ENCODE peak calls at places on chromosomes 7 and 10, in five cellular contexts. N, D, L, E and U are unnamed samples.

GRCh38 chr7:75663302-75663907 is 75.3 kb downstream of the HIP1 start:
- DNase-seq in L (no peak), N (no peak), E (no peak), D (no peak), U (no peak)

GRCh38 chr7:132901241-132901640 is 180.6 kb downstream of the CHCHD3 start:
- DNase-seq in L (no peak), N (no peak), E (peak; percentile 22), D (no peak), U (no peak)

GRCh38 chr10:82826132-82826531 is 951.1 kb downstream of the NRG3 start:
- DNase-seq in E (no peak), N (no peak), D (no peak), L (no peak), U (no peak)

GRCh38 chr10:132058111-132058745 is 7.5 kb upstream of the JAKMIP3 start:
- DNase-seq in L (no peak), E (no peak), D (no peak), N (no peak), U (no peak)

GRCh38 chr7:133477786-133478185 is 224.9 kb downstream of the EXOC4 start:
- DNase-seq in L (no peak), N (no peak), D (no peak), E (no peak), U (no peak)

GRCh38 chr10:74382643-74383042 is 231.6 kb downstream of the ADK start:
- DNase-seq in D (no peak), L (no peak), N (no peak), E (no peak), U (no peak)

GRCh38 chr7:70406419-70407189 is 725.3 kb upstream of the GALNT17 start:
- DNase-seq in D (no peak), E (peak; percentile 80), L (no peak), N (no peak), U (no peak)

GRCh38 chr10:87066178-87066577 is 28.5 kb downstream of the GLUD1 start:
- DNase-seq in E (no peak), D (no peak), N (no peak), L (no peak), U (no peak)

GRCh38 chr10:35640951-35641429 is 1.1 kb downstream of the FZD8 start:
- DNase-seq in E (peak; percentile 84), D (peak; percentile 90), N (peak; percentile 20), L (peak; percentile 31), U (peak; percentile 83)

GRCh38 chr10:7696545-7696944 is 6.6 kb upstream of the ITIH2 start:
- DNase-seq in D (peak; percentile 35), E (no peak), L (no peak), N (no peak), U (no peak)

GRCh38 chr7:112869111-112869774 is 79.0 kb upstream of the TMEM168 start:
- DNase-seq in L (peak; percentile 41), E (peak; percentile 55), N (peak; percentile 39), D (peak; percentile 55), U (peak; percentile 83)

GRCh38 chr7:141220263-141220662 is 146.4 kb downstream of the TMEM178B start:
- DNase-seq in L (peak; percentile 7), E (peak; percentile 86), N (no peak), D (peak; percentile 13), U (peak; percentile 75)

GRCh38 chr7:138243430-138243829 is 167.2 kb downstream of the AKR1D1 start:
- DNase-seq in L (no peak), N (no peak), D (peak; percentile 13), E (no peak), U (peak; percentile 98)

GRCh38 chr10:113519616-113520015 is 33.2 kb upstream of the HABP2 start:
- DNase-seq in D (no peak), N (no peak), E (no peak), L (no peak), U (peak; percentile 69)

GRCh38 chr10:86613096-86613495 is 41.3 kb upstream of the OPN4 start:
- DNase-seq in D (no peak), N (no peak), E (no peak), L (no peak), U (no peak)

GRCh38 chr7:105267244-105267643 is 121.5 kb downstream of the SRPK2 start:
- DNase-seq in D (no peak), N (no peak), L (no peak), E (no peak), U (no peak)

GRCh38 chr10:65559369-65559768 is 1366.5 kb upstream of the LRRTM3 start:
- DNase-seq in L (no peak), D (no peak), N (no peak), E (no peak), U (no peak)

GRCh38 chr10:121942749-121943148 is 14.9 kb upstream of the ATE1 start:
- DNase-seq in E (no peak), D (peak; percentile 82), L (no peak), N (no peak), U (no peak)

GRCh38 chr7:127741764-127742375 is 89.9 kb downstream of the SND1 start:
- DNase-seq in N (no peak), E (no peak), D (no peak), L (no peak), U (no peak)

GRCh38 chr10:104307576-104308438 is 30.5 kb downstream of the ITPRIP start:
- DNase-seq in L (no peak), D (no peak), N (no peak), E (no peak), U (no peak)

GRCh38 chr10:104304927-104305326 is 33.3 kb downstream of the ITPRIP start:
- DNase-seq in D (no peak), N (no peak), L (no peak), E (no peak), U (no peak)

GRCh38 chr10:104304346-104304745 is 33.9 kb downstream of the ITPRIP start:
- DNase-seq in L (no peak), N (no peak), D (no peak), E (no peak), U (no peak)

GRCh38 chr10:104308439-104308903 is 29.8 kb downstream of the ITPRIP start:
- DNase-seq in L (no peak), E (no peak), N (no peak), D (no peak), U (no peak)

GRCh38 chr10:104306897-104307296 is 31.4 kb downstream of the ITPRIP start:
- DNase-seq in L (no peak), N (no peak), E (peak; percentile 52), D (no peak), U (peak; percentile 65)
- TF ChIP-seq REST in L (no peak), N (no peak), E (no peak), D (no peak), U (no peak)

GRCh38 chr10:103651783-103652476 is 158.4 kb downstream of the NEURL1 start:
- DNase-seq in L (no peak), D (no peak), N (no peak), E (no peak), U (no peak)
- H3K4me1 ChIP-seq in L (no peaks in the 10 kb centered on the region), D (no peaks in the 10 kb centered on the region), N (no peaks in the 10 kb centered on the region), E (peaks cover 36% of the 10 kb centered on the region), U (peaks cover 20% of the 10 kb centered on the region)

GRCh38 chr10:119725550-119726290 is at the start of gene INPP5F:
- DNase-seq in E (peak; percentile 100), N (peak; percentile 89), D (peak; percentile 96), L (peak; percentile 97), U (peak; percentile 99)
- TF ChIP-seq CTCF in E (peak; percentile 31), N (no peak), D (peak; percentile 24), L (peak; percentile 15), U (no peak)

GRCh38 chr7:55561756-55562155 is 10.5 kb downstream of the VOPP1 start:
- DNase-seq in D (no peak), N (no peak), L (no peak), E (no peak), U (no peak)

GRCh38 chr7:55567495-55568070 is 4.7 kb downstream of the VOPP1 start:
- DNase-seq in D (no peak), L (no peak), N (no peak), E (no peak), U (no peak)

GRCh38 chr7:55565693-55566092 is 6.6 kb downstream of the VOPP1 start:
- DNase-seq in L (peak; percentile 48), N (no peak), E (no peak), D (no peak), U (no peak)

GRCh38 chr7:55558962-55559920 is 13.1 kb downstream of the VOPP1 start:
- DNase-seq in D (no peak), N (no peak), L (no peak), E (no peak), U (no peak)

GRCh38 chr7:55563596-55564325 is 8.5 kb downstream of the VOPP1 start:
- DNase-seq in L (no peak), N (no peak), D (no peak), E (no peak), U (peak; percentile 55)
- TF ChIP-seq REST in L (no peak), N (no peak), D (no peak), E (no peak), U (no peak)

GRCh38 chr7:66696774-66697191 is 43.8 kb upstream of the RABGEF1 start:
- DNase-seq in N (no peak), E (peak; percentile 76), D (peak; percentile 28), L (no peak), U (no peak)
- H3K4me1 ChIP-seq in N (no peaks in the 10 kb centered on the region), E (peaks cover 5% of the 10 kb centered on the region), D (no peaks in the 10 kb centered on the region), L (no peaks in the 10 kb centered on the region), U (no peaks in the 10 kb centered on the region)

GRCh38 chr7:43439631-43440401 is 143.1 kb upstream of the STK17A start:
- DNase-seq in N (peak; percentile 43), L (peak; percentile 38), D (peak; percentile 67), E (peak; percentile 76), U (peak; percentile 91)
- TF ChIP-seq CTCF in N (peak; percentile 94), L (peak; percentile 91), D (peak; percentile 80), E (peak; percentile 89), U (peak; percentile 96)

GRCh38 chr10:44933451-44933850 is 22.3 kb downstream of the TMEM72 start:
- DNase-seq in N (no peak), L (no peak), D (no peak), E (no peak), U (no peak)

GRCh38 chr10:44933117-44933450 is 21.9 kb downstream of the TMEM72 start:
- DNase-seq in D (no peak), E (no peak), L (no peak), N (no peak), U (no peak)

GRCh38 chr10:44932338-44933116 is 21.4 kb downstream of the TMEM72 start:
- DNase-seq in L (peak; percentile 56), E (peak; percentile 79), N (peak; percentile 61), D (peak; percentile 71), U (peak; percentile 95)

GRCh38 chr10:44934416-44935200 is 23.5 kb downstream of the TMEM72 start:
- DNase-seq in L (no peak), E (no peak), D (no peak), N (no peak), U (no peak)

DNA sequence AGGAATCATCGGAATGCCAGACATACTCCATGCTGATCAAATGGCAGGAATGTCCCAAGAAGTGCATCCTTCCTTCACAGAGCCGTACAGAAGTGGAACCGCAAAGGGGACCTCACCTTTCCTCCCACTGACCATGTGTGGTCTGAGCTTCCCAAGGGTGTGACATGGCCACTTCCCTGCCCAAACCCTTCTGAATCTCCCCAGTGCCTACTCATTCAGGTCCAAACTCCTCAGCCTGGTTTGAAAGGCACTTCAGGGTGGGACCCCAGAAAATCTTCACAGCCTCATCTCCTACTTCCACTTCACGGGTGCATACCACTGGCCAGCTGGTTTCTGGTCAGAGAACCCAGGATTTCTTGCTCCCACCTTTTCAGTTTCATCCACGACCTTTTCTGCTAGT is 22.8 kb downstream of the TMEM72 start:
- DNase-seq in N (no peak), L (no peak), E (no peak), D (no peak), U (no peak)
- TF ChIP-seq REST in N (no peak), L (no peak), E (no peak), D (no peak), U (no peak)

GRCh38 chr7:102425639-102426267 is 7.6 kb upstream of the ORAI2 start:
- DNase-seq in N (no peak), D (no peak), L (no peak), E (no peak), U (no peak)
- H3K4me1 ChIP-seq in N (peaks cover 3% of the 10 kb centered on the region), D (peaks cover 5% of the 10 kb centered on the region), L (peaks cover 24% of the 10 kb centered on the region), E (no peaks in the 10 kb centered on the region), U (peaks cover under 1% of the 10 kb centered on the region)